ENCODE peak calls at places on chromosomes 16 and 17, in five cellular contexts. D is anterior cingulate cortex, I is HT-29, Z is HCT116, P is fibroblast of lung. U is an unnamed sample.

GRCh38 chr17:56737741-56738161 is 96.0 kb downstream of the C17orf67 start:
- DNase-seq in D (no peak), I (no peak), Z (no peak), P (peak; percentile 68), U (no peak)

GRCh38 chr17:50831430-50832064 is 3.8 kb upstream of the WFIKKN2 start:
- DNase-seq in D (no peak), I (no peak), Z (no peak), P (no peak), U (no peak)

GRCh38 chr16:11386791-11387546 is 41.7 kb downstream of the RMI2 start:
- DNase-seq in D (no peak), I (peak; percentile 30), Z (no peak), P (no peak), U (no peak)

GRCh38 chr17:51647873-51648272 is 387.5 kb downstream of the UTP18 start:
- DNase-seq in D (no peak), I (no peak), Z (no peak), P (no peak), U (no peak)

GRCh38 chr16:83404261-83404660 is 403.5 kb upstream of the HSBP1 start:
- DNase-seq in D (no peak), I (no peak), Z (no peak), P (no peak), U (no peak)

GRCh38 chr17:48543854-48544355 is 1.0 kb downstream of the HOXB2 start:
- DNase-seq in D (no peak), I (no peak), Z (no peak), P (no peak), U (no peak)

GRCh38 chr17:53032861-53033271 is 789.9 kb upstream of the KIF2B start:
- DNase-seq in D (no peak), I (peak; percentile 80), Z (peak; percentile 4), P (peak; percentile 50), U (no peak)

GRCh38 chr17:1039511-1040215 is 42.7 kb downstream of the TIMM22 start:
- DNase-seq in D (peak; percentile 60), I (no peak), Z (no peak), P (no peak), U (no peak)

GRCh38 chr17:16214190-16215001 is 938 bp downstream of the NCOR1 start:
- DNase-seq in D (no peak), I (peak; percentile 55), Z (no peak), P (no peak), U (peak; percentile 4)

GRCh38 chr17:56112086-56112485 is 41.2 kb upstream of the ANKFN1 start:
- DNase-seq in D (no peak), I (peak; percentile 56), Z (no peak), P (peak; percentile 50), U (no peak)

GRCh38 chr17:47274319-47275069 is 20.9 kb downstream of the ITGB3 start:
- DNase-seq in D (no peak), I (no peak), Z (no peak), P (no peak), U (no peak)

GRCh38 chr17:50507871-50508572 is at the start of gene MYCBPAP:
- DNase-seq in D (peak; percentile 77), I (peak; percentile 61), Z (no peak), P (peak; percentile 83), U (peak; percentile 52)

GRCh38 chr17:79077587-79077986 is 3.0 kb downstream of the ENGASE start:
- DNase-seq in D (no peak), I (no peak), Z (no peak), P (no peak), U (no peak)

GRCh38 chr16:12436201-12436657 is 367.5 kb downstream of the CPPED1 start:
- DNase-seq in D (no peak), I (no peak), Z (no peak), P (no peak), U (no peak)

GRCh38 chr16:86308514-86308913 is 201.8 kb upstream of the FOXF1 start:
- DNase-seq in D (no peak), I (no peak), Z (no peak), P (no peak), U (no peak)

GRCh38 chr17:17032131-17032692 is 10.0 kb upstream of the MPRIP start:
- DNase-seq in D (peak; percentile 64), I (peak; percentile 66), Z (no peak), P (peak; percentile 58), U (no peak)